ENCODE peak calls at places on chromosomes 7 and 10, in seven cellular contexts. M is RWPE1; E is fibroblast of pulmonary artery; Z is activated CD8-positive, alpha-beta T cell treated with anti-CD3 and anti-CD28 coated beads for 36 hours; R is sigmoid colon; D is astrocyte; I is right lobe of liver. B is an unnamed sample.

GRCh38 chr7:14924398-14924797 is 21.8 kb upstream of the DGKB start:
- DNase-seq in M (no peak), E (peak), Z (no peak), R (no peak), D (no peak), I (no peak), B (no peak)

GRCh38 chr7:2355079-2356008 is 717 bp downstream of the EIF3B start:
- DNase-seq in M (peak), E (no peak), Z (peak), R (no peak), D (no peak), I (peak), B (peak)

GRCh38 chr7:46126901-46127300 is 205.8 kb upstream of the IGFBP3 start:
- DNase-seq in M (no peak), E (no peak), Z (no peak), R (no peak), D (no peak), I (no peak), B (no peak)

GRCh38 chr7:2800923-2801682 is 43.0 kb downstream of the GNA12 start:
- DNase-seq in M (no peak), E (peak), Z (peak), R (peak), D (peak), I (no peak), B (no peak)

GRCh38 chr7:1073211-1073977 is 14.5 kb upstream of the GPER1 start:
- DNase-seq in M (no peak), E (no peak), Z (no peak), R (no peak), D (no peak), I (no peak), B (no peak)

GRCh38 chr7:51472017-51472296 is 155.3 kb upstream of the COBL start:
- DNase-seq in M (no peak), E (no peak), Z (no peak), R (no peak), D (no peak), I (no peak), B (no peak)

GRCh38 chr7:44372560-44373417 is 47.4 kb upstream of the CAMK2B start:
- DNase-seq in M (no peak), E (peak), Z (no peak), R (no peak), D (no peak), I (no peak), B (no peak)

GRCh38 chr10:77619964-77620703 is 17.5 kb downstream of the KCNMA1 start:
- DNase-seq in M (no peak), E (no peak), Z (no peak), R (no peak), D (no peak), I (peak), B (no peak)

GRCh38 chr7:124536156-124536762 is 229.3 kb downstream of the GPR37 start:
- DNase-seq in M (no peak), E (no peak), Z (no peak), R (no peak), D (peak), I (no peak), B (no peak)

GRCh38 chr10:5530846-5531557 is 6.2 kb downstream of the CALML3 start:
- DNase-seq in M (no peak), E (no peak), Z (no peak), R (peak), D (no peak), I (no peak), B (no peak)

GRCh38 chr10:32377458-32378370 is 30.8 kb upstream of the EPC1 start:
- DNase-seq in M (peak), E (peak), Z (peak), R (no peak), D (peak), I (no peak), B (no peak)

GRCh38 chr7:134472572-134473242 is 13.8 kb upstream of the AKR1B1 start:
- DNase-seq in M (no peak), E (no peak), Z (no peak), R (no peak), D (no peak), I (no peak), B (no peak)

DNA sequence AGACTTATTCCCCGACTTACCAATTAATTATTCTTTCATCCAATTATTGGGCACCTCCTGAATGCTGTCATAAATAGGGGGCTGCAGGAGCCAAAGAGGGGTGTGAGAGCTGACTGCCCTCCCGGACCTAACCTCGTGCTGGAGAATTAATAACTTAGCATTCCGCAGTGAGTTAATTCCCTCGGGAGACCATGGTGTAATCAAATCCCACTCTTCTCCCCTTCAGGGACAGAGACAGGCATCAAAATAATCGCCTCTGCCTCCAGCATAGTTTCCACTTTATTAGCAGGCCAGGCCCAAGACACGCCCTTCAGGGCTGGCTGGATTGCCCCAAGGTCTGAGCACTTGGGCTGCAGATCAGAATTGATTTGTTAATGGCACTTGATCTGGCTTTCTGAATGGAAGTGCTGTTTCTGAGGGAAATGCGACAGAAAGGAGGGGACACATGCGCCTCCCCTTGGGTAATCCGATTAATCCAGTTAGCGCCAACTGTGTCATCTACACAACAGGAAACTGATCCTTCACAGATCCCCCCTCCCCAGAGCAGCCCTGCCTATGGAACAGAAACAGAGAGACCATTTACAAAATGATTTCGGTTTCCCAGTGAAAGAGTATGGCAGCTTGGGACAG is 15.6 kb downstream of the CHAT start:
- DNase-seq in M (no peak), E (no peak), Z (no peak), R (peak), D (no peak), I (no peak), B (no peak)
- TF ChIP-seq CTCF in M (no peak), E (no peak), Z (no peak), R (no peak), D (no peak), I (no peak), B (no peak)

GRCh38 chr7:20784311-20785210 is 2.1 kb downstream of the SP8 start:
- DNase-seq in M (peak), E (no peak), Z (peak), R (no peak), D (no peak), I (no peak), B (peak)
- TF ChIP-seq CTCF in M (peak), E (no peak), Z (no peak), R (no peak), D (no peak), I (no peak), B (peak)

GRCh38 chr10:26516540-26517101 is 78.5 kb downstream of the APBB1IP start:
- DNase-seq in M (no peak), E (peak), Z (no peak), R (no peak), D (peak), I (no peak), B (no peak)
- TF ChIP-seq CTCF in M (no peak), E (no peak), Z (no peak), R (no peak), D (no peak), I (no peak), B (no peak)

DNA sequence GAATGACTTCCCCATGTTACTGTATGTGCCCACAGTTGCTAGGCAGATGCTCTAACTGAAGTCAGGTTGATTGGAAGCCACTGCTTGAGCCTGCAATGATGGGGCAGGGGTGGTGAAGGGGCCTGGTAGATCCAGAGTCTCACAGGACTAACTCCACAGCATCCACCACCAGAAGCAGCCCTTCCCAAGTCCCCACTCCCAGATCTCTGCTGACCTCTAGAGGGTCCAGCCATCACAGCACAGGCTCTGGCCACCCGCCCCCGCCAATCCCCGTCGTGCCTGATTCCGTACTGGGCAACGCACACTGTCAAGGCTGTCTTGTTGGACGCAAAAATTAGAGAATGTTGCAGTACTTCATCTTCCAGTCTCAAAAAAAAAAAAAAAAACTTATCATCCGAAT is 136.8 kb upstream of the PDE1C start:
- DNase-seq in M (no peak), E (peak), Z (no peak), R (no peak), D (peak), I (no peak), B (peak)
- TF ChIP-seq CTCF in M (no peak), E (peak), Z (no peak), R (no peak), D (peak), I (no peak), B (no peak)

DNA sequence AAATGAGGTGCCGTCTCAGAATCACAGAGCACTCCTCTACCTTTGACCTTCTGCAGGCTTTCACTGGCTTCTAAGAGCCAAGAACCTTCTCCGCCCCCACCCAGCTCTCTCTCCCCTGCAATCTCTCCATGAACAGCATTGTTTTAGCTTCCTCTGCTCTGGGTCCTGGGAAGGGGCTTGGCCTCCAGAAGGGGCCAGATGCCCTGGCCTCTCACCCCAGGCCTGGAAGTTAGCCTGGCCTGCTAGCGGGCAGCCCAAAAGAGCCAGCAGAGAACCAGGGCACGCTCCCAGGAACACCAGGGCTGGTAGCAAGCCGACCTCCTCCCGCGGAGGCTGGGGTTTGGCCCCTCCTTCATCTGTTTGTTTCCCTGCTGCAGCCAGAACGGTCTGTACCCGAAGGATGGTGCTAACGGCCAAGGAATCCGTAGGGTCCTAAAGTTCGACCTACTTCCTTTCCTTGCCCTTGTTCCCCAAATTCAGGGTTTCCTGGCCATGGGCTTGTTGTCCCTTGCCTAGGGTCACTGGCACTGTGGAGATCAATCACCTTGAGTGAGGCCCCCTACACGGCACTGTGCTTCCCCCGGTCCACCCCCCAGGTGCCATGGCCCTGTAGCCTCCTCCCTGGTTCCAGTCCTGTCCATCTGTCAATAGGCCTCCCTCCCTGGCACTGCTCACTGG is 18.7 kb upstream of the DDIT4 start:
- DNase-seq in M (peak), E (peak), Z (peak), R (peak), D (peak), I (peak), B (peak)
- TF ChIP-seq CTCF in M (no peak), E (no peak), Z (no peak), R (no peak), D (no peak), I (no peak), B (no peak)

DNA sequence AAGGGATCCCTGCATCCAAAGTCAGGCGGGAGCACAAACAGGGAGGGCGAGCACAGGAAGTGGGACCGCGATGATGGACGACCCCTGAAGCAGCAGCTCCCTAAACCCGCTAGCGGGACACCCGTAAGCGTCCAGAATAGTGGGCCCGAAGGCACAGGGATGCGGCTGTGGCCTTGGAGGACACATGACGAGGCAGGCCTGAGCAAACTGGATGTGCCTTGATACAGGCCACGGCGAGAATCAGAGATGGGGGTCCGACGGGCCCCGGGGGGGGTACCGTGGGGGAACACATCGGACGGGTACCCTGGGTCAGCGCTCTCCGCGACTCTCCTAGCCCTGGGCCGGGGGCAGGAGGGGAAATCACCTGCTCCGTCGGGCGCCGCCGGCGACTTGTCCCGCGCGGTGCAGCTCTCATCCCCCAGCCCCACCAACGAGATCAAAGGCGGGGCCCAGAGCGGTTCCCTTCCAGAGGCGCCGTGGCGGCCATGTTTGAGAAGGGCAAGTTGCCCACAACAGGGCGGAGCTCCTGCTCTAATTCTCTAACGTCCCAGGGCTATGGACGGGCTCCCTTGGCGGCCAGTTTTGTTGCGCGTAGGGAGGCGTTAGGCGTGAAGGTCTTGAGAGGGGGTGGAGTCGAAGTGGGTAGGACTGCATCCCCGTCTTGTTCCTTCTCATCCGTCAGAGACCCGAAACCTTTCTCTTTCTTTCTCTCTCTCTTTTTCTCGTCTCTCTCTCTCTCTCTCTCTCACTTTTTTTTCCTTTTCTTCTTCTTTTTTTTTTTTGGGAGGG is at the start of gene CUEDC2:
- DNase-seq in M (peak), E (peak), Z (peak), R (peak), D (peak), I (peak), B (peak)
- TF ChIP-seq CTCF in M (no peak), E (no peak), Z (no peak), R (no peak), D (no peak), I (no peak), B (no peak)

DNA sequence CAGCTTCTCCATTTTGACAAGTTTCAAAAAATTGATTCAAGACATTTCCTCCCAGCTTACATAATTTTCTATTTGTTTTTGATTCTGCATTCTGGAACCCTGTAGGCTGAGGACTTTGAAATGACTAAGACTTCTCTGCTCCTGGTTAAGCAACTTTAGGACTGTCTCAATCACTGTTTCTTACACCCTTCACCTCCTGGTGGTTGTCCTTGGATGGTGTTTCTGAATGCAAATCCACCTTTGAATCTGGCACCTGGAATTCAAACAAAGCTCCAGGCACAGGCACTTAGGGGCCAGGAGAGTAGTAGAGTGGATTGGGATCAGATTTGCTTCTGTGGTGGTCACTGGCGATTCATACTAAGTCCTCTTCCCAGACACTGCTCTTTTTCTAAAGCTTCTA is 595.5 kb downstream of the LRMDA start:
- DNase-seq in M (no peak), E (no peak), Z (no peak), R (no peak), D (no peak), I (no peak), B (no peak)
- TF ChIP-seq CTCF in M (no peak), E (no peak), Z (no peak), R (no peak), D (no peak), I (no peak), B (no peak)